ENCODE peak calls at places on chromosomes 7 and 10, in ten cellular contexts. T is dorsolateral prefrontal cortex, J is left ventricle myocardium inferior, H is psoas muscle, U is A673, S is H7, M is heart left ventricle, W is right atrium auricular region, F is heart right ventricle, Y is body of pancreas. Z is an unnamed sample. For H3K27me3, the result is how much of the 10 kb centered on the place peaks cover.

GRCh38 chr10:29117781-29118180 is 171.1 kb upstream of the LYZL1 start:
- DNase-seq in T (no peak), J (no peak), H (no peak), U (no peak), S (no peak), M (no peak), W (no peak), F (no peak), Y (no peak), Z (no peak)

GRCh38 chr10:78778446-78779338 is 290.1 kb upstream of the ZMIZ1 start:
- DNase-seq in T (no peak), J (no peak), H (no peak), U (no peak), S (no peak), M (no peak), W (no peak), F (no peak), Y (peak), Z (no peak)

GRCh38 chr10:25683291-25683690 is 250.7 kb upstream of the MYO3A start:
- DNase-seq in T (no peak), J (no peak), H (no peak), U (no peak), S (no peak), M (no peak), W (no peak), F (no peak), Y (no peak), Z (no peak)

GRCh38 chr10:104478380-104478779 is 124.7 kb downstream of the CFAP58 start:
- DNase-seq in T (no peak), J (no peak), H (no peak), U (no peak), S (no peak), M (no peak), W (no peak), F (no peak), Y (no peak), Z (no peak)

GRCh38 chr10:110613341-110613995 is 30.7 kb upstream of the RBM20 start:
- DNase-seq in T (no peak), J (no peak), H (no peak), U (no peak), S (no peak), M (no peak), W (no peak), F (no peak), Y (no peak), Z (no peak)

GRCh38 chr7:98810166-98810802 is 59.5 kb downstream of the TMEM130 start:
- DNase-seq in T (peak), J (no peak), H (no peak), U (no peak), S (no peak), M (no peak), W (no peak), F (no peak), Y (no peak), Z (no peak)

GRCh38 chr7:113608786-113609185 is 310.0 kb downstream of the PPP1R3A start:
- DNase-seq in T (no peak), J (no peak), H (no peak), U (no peak), S (no peak), M (no peak), W (no peak), F (no peak), Y (no peak), Z (no peak)

GRCh38 chr7:69770613-69771012 is 172.3 kb downstream of the AUTS2 start:
- DNase-seq in T (no peak), J (no peak), H (no peak), U (no peak), S (no peak), M (no peak), W (no peak), F (no peak), Y (no peak), Z (no peak)

GRCh38 chr10:19154375-19154774 is 105.8 kb downstream of the MALRD1 start:
- DNase-seq in T (no peak), J (no peak), H (no peak), U (no peak), S (no peak), M (no peak), W (no peak), F (no peak), Y (no peak), Z (no peak)

GRCh38 chr7:17301491-17302101 is 3.1 kb downstream of the AHR start:
- DNase-seq in T (peak), J (no peak), H (no peak), U (peak), S (no peak), M (peak), W (peak), F (peak), Y (peak), Z (no peak)

GRCh38 chr10:21343087-21343486 is 182.4 kb downstream of the SKIDA1 start:
- DNase-seq in T (no peak), J (no peak), H (no peak), U (no peak), S (no peak), M (no peak), W (no peak), F (no peak), Y (no peak), Z (no peak)

GRCh38 chr10:947051-947450 is 15.5 kb upstream of the LARP4B start:
- DNase-seq in T (no peak), J (no peak), H (no peak), U (no peak), S (no peak), M (no peak), W (no peak), F (no peak), Y (no peak), Z (peak)

GRCh38 chr10:100006241-100006886 is 3.4 kb downstream of the DNMBP start:
- DNase-seq in T (no peak), J (no peak), H (no peak), U (peak), S (no peak), M (no peak), W (no peak), F (no peak), Y (peak), Z (no peak)

GRCh38 chr10:80463868-80464267 is 9.8 kb downstream of the TSPAN14 start:
- DNase-seq in T (no peak), J (no peak), H (no peak), U (no peak), S (no peak), M (no peak), W (no peak), F (no peak), Y (no peak), Z (no peak)

GRCh38 chr7:73373741-73374140 is 45.8 kb downstream of the FKBP6 start:
- DNase-seq in T (no peak), J (no peak), H (no peak), U (no peak), S (no peak), M (no peak), W (no peak), F (no peak), Y (no peak), Z (no peak)

GRCh38 chr7:1571261-1571650 is 1.4 kb upstream of the PSMG3 start:
- DNase-seq in T (no peak), J (no peak), H (no peak), U (peak), S (no peak), M (no peak), W (no peak), F (no peak), Y (no peak), Z (no peak)

GRCh38 chr10:62248465-62248864 is 20.2 kb downstream of the RTKN2 start:
- DNase-seq in T (no peak), J (no peak), H (no peak), U (peak), S (no peak), M (no peak), W (no peak), F (no peak), Y (no peak), Z (no peak)

GRCh38 chr7:23472046-23472445 is 1.8 kb upstream of the IGF2BP3 start:
- DNase-seq in T (no peak), J (no peak), H (no peak), U (no peak), S (no peak), M (no peak), W (no peak), F (no peak), Y (no peak), Z (peak)
- H3K4me3 ChIP-seq in T (no peak), J (no peak), H (no peak), U (peak), S (peak), M (no peak), W (no peak), F (no peak), Y (no peak), Z (peak)

DNA sequence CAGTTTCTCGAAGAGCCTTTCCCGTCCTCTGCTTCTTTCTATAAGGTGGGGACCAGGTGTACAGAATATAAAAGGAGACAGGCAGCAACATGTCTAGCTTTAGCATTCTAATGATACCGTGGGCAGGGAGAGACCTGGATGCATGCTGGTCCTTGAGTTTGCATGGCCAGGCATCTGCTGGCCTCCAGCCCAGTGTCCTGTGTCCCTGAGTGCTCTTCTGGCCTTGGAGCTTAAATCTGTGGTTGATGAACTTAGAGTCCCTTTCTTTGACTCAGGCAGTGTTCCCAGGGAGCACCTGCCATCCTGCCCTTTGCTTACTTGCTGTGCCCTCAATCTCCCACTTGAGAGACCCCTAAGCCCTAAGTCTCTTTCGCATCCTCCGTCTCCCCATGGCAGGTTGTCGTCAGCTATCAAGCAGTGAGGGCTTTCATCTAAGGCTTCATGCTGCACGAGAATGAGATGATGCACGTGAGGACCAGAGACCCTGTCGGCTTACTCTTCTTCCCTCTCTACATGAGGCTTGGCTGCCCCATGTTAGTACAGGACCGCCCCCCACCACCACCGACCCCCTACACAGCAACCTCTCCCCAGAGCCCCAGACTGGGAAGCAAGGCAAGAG is 313.4 kb upstream of the C7orf33 start:
- DNase-seq in T (no peak), J (no peak), H (no peak), U (no peak), S (no peak), M (peak), W (no peak), F (no peak), Y (no peak), Z (no peak)
- H3K27me3 ChIP-seq in T (under half), J (half or more), H (under half), U (under half), S (under half), M (under half), W (under half), F (under half), Y (under half), Z (under half)

DNA sequence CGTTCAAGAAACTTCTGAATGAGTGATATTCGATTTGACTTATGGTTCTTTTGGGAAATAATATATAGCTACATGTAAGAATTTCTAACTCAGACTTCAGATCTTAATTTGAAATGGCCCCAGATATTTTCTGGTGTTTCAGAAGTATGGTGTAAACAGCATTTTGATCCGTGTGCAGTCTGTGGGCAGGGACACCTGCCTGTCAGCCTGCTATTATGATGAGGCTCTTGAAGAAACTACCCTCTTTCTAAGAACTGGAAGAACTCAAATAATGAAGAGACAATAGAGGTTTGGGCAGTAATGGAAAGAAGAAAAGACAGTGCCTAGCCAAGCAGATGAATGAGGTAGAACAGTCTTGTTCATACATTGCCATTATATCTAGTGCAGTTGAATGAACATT is 256.6 kb downstream of the ARHGAP21 start:
- DNase-seq in T (no peak), J (no peak), H (no peak), U (no peak), S (no peak), M (no peak), W (no peak), F (no peak), Y (no peak), Z (no peak)
- H3K4me3 ChIP-seq in T (no peak), J (no peak), H (peak), U (peak), S (no peak), M (peak), W (no peak), F (no peak), Y (no peak), Z (no peak)

DNA sequence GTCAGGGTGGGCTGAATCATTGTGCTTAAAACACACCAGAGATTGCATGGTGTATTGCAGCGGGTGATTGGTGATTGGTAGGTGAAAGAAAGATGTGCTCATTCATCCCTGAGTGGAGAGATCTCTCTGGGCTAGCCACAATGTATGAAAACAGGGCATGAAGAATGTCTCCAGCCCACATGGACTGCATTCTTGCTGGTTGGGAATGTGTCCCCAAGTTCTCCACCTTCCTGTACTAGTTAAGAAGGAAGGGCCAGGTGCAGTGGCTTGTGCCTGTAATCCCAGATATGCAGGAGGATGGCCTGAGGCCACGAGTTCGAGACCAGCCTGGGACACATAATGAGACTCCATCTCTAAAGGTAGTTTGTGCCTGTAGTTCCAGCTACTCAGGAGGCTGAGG is 113.8 kb upstream of the LANCL2 start:
- DNase-seq in T (no peak), J (no peak), H (no peak), U (no peak), S (no peak), M (no peak), W (peak), F (no peak), Y (no peak), Z (no peak)
- H3K27me3 ChIP-seq in T (under half), J (under half), H (under half), U (under half), S (under half), M (under half), W (under half), F (under half), Y (under half), Z (under half)

GRCh38 chr7:127653396-127653795 is 1.4 kb downstream of the SND1 start:
- DNase-seq in T (no peak), J (no peak), H (no peak), U (no peak), S (no peak), M (no peak), W (no peak), F (no peak), Y (no peak), Z (no peak)

GRCh38 chr7:127655720-127656119 is 3.7 kb downstream of the SND1 start:
- DNase-seq in T (no peak), J (no peak), H (no peak), U (no peak), S (peak), M (no peak), W (no peak), F (no peak), Y (no peak), Z (no peak)

GRCh38 chr7:127654404-127655392 is 2.7 kb downstream of the SND1 start:
- DNase-seq in T (no peak), J (no peak), H (no peak), U (peak), S (peak), M (no peak), W (no peak), F (no peak), Y (no peak), Z (peak)

GRCh38 chr7:127658979-127659378 is 7.0 kb downstream of the SND1 start:
- DNase-seq in T (no peak), J (no peak), H (no peak), U (no peak), S (no peak), M (no peak), W (no peak), F (no peak), Y (no peak), Z (no peak)

GRCh38 chr7:127657500-127657899 is 5.5 kb downstream of the SND1 start:
- DNase-seq in T (no peak), J (no peak), H (no peak), U (no peak), S (no peak), M (no peak), W (no peak), F (no peak), Y (no peak), Z (no peak)
- H3K4me3 ChIP-seq in T (no peak), J (no peak), H (no peak), U (no peak), S (no peak), M (no peak), W (no peak), F (no peak), Y (no peak), Z (no peak)

GRCh38 chr10:49654036-49654693 is 25.3 kb upstream of the C10orf53 start:
- DNase-seq in T (no peak), J (no peak), H (no peak), U (no peak), S (peak), M (no peak), W (no peak), F (no peak), Y (no peak), Z (no peak)

GRCh38 chr10:49661291-49661856 is 18.1 kb upstream of the C10orf53 start:
- DNase-seq in T (no peak), J (no peak), H (no peak), U (no peak), S (peak), M (no peak), W (no peak), F (no peak), Y (no peak), Z (no peak)

GRCh38 chr10:49656845-49657493 is 22.5 kb upstream of the C10orf53 start:
- DNase-seq in T (no peak), J (no peak), H (no peak), U (no peak), S (no peak), M (no peak), W (no peak), F (no peak), Y (no peak), Z (no peak)

GRCh38 chr10:49655099-49655498 is 24.4 kb upstream of the C10orf53 start:
- DNase-seq in T (no peak), J (no peak), H (no peak), U (no peak), S (peak), M (no peak), W (no peak), F (no peak), Y (no peak), Z (no peak)

DNA sequence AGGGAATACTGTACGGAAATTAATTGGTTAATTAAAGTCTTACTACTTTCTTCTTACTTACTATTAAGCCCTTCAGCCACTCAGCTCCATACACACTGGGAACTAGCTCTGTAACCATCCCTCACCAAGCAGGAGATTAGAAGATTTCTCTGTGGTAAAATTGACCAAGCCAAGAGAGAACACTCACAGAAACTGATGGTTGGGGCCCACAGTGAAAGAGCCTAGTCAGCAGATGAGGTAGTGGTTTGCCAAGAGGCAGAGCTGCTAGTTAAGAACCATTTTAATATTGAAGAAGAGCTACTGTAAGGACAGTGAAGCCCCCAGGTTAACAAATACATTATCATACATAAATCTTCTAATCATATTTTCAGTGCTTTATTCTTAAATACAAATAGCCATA is 21.8 kb upstream of the C10orf53 start:
- DNase-seq in T (no peak), J (no peak), H (no peak), U (no peak), S (no peak), M (no peak), W (no peak), F (no peak), Y (no peak), Z (no peak)
- H3K27me3 ChIP-seq in T (under half), J (half or more), H (under half), U (under half), S (under half), M (under half), W (under half), F (under half), Y (under half), Z (under half)

GRCh38 chr7:36984710-36985308 is 260.5 kb upstream of the AOAH start:
- DNase-seq in T (no peak), J (no peak), H (no peak), U (peak), S (no peak), M (no peak), W (no peak), F (no peak), Y (no peak), Z (peak)

GRCh38 chr7:36987363-36987724 is 263.1 kb upstream of the AOAH start:
- DNase-seq in T (no peak), J (no peak), H (no peak), U (no peak), S (no peak), M (no peak), W (no peak), F (no peak), Y (no peak), Z (no peak)

GRCh38 chr7:36986429-36987362 is 262.4 kb upstream of the AOAH start:
- DNase-seq in T (peak), J (peak), H (peak), U (peak), S (peak), M (peak), W (peak), F (peak), Y (peak), Z (peak)

GRCh38 chr7:36984051-36984492 is 259.8 kb upstream of the AOAH start:
- DNase-seq in T (no peak), J (no peak), H (no peak), U (no peak), S (no peak), M (no peak), W (no peak), F (no peak), Y (no peak), Z (no peak)

GRCh38 chr7:36985866-36986402 is 261.6 kb upstream of the AOAH start:
- DNase-seq in T (peak), J (no peak), H (no peak), U (peak), S (no peak), M (no peak), W (no peak), F (no peak), Y (no peak), Z (no peak)
- H3K4me3 ChIP-seq in T (peak), J (no peak), H (no peak), U (no peak), S (no peak), M (no peak), W (no peak), F (no peak), Y (no peak), Z (no peak)

Z was measured in HL-60.